ENCODE peak calls at places on chromosomes 11 and 22, in five cellular contexts. One of them, this sample, is unnamed.

GRCh38 chr11:36631704-36632287 is 33.8 kb upstream of the RAG2 start:
- DNase-seq in ovary: no peak
- DNase-seq in sciatic nerve: no peak
- DNase-seq in RWPE1: no peak
- DNase-seq in A673: no peak
- DNase-seq in this sample: no peak

GRCh38 chr22:42385691-42386090 is 46.5 kb downstream of the NFAM1 start:
- DNase-seq in RWPE1: no peak
- DNase-seq in ovary: no peak
- DNase-seq in sciatic nerve: no peak
- DNase-seq in A673: no peak
- DNase-seq in this sample: no peak

GRCh38 chr11:16792426-16792825 is 54.0 kb downstream of the C11orf58 start:
- DNase-seq in sciatic nerve: no peak
- DNase-seq in A673: no peak
- DNase-seq in RWPE1: no peak
- DNase-seq in ovary: no peak
- DNase-seq in this sample: no peak

GRCh38 chr11:47409440-47410403 is 1.3 kb downstream of the SLC39A13 start:
- DNase-seq in A673: no peak
- DNase-seq in ovary: no peak
- DNase-seq in sciatic nerve: no peak
- DNase-seq in RWPE1: peak
- DNase-seq in this sample: no peak

GRCh38 chr11:78343303-78343702 is 74.3 kb downstream of the GAB2 start:
- DNase-seq in ovary: no peak
- DNase-seq in RWPE1: no peak
- DNase-seq in sciatic nerve: no peak
- DNase-seq in A673: no peak
- DNase-seq in this sample: no peak

GRCh38 chr11:134044514-134045284 is 24.2 kb upstream of the JAM3 start:
- DNase-seq in ovary: no peak
- DNase-seq in sciatic nerve: no peak
- DNase-seq in A673: no peak
- DNase-seq in RWPE1: no peak
- DNase-seq in this sample: no peak

GRCh38 chr22:27648853-27649252 is 152.7 kb downstream of the MN1 start:
- DNase-seq in A673: no peak
- DNase-seq in sciatic nerve: no peak
- DNase-seq in ovary: no peak
- DNase-seq in RWPE1: no peak
- DNase-seq in this sample: no peak

GRCh38 chr11:32006799-32007388 is 84.0 kb upstream of the RCN1 start:
- DNase-seq in ovary: no peak
- DNase-seq in A673: peak
- DNase-seq in sciatic nerve: no peak
- DNase-seq in RWPE1: peak
- DNase-seq in this sample: peak

GRCh38 chr11:100515087-100515486 is 172.0 kb upstream of the ARHGAP42 start:
- DNase-seq in ovary: no peak
- DNase-seq in RWPE1: peak
- DNase-seq in A673: no peak
- DNase-seq in sciatic nerve: no peak
- DNase-seq in this sample: no peak

GRCh38 chr11:70073188-70073817 is 4.8 kb upstream of the ANO1 start:
- DNase-seq in A673: peak
- DNase-seq in RWPE1: no peak
- DNase-seq in ovary: no peak
- DNase-seq in sciatic nerve: no peak
- DNase-seq in this sample: no peak

GRCh38 chr22:26887456-26887855 is 230.1 kb downstream of the MIAT start:
- DNase-seq in sciatic nerve: no peak
- DNase-seq in A673: peak
- DNase-seq in ovary: no peak
- DNase-seq in RWPE1: peak
- DNase-seq in this sample: no peak

GRCh38 chr11:73889019-73889418 is 12.2 kb downstream of the PAAF1 start:
- DNase-seq in ovary: no peak
- DNase-seq in RWPE1: peak
- DNase-seq in sciatic nerve: no peak
- DNase-seq in A673: no peak
- DNase-seq in this sample: no peak

GRCh38 chr11:11537372-11537771 is 84.4 kb downstream of the GALNT18 start:
- DNase-seq in A673: no peak
- DNase-seq in RWPE1: no peak
- DNase-seq in ovary: no peak
- DNase-seq in sciatic nerve: no peak
- DNase-seq in this sample: no peak

GRCh38 chr11:2259897-2260451 is 10.4 kb downstream of the ASCL2 start:
- DNase-seq in ovary: peak
- DNase-seq in RWPE1: no peak
- DNase-seq in sciatic nerve: peak
- DNase-seq in A673: no peak
- DNase-seq in this sample: no peak

GRCh38 chr11:85939099-85940015 is 84.2 kb downstream of the CCDC83 start:
- DNase-seq in A673: no peak
- DNase-seq in ovary: no peak
- DNase-seq in RWPE1: no peak
- DNase-seq in sciatic nerve: no peak
- DNase-seq in this sample: no peak

GRCh38 chr11:15276616-15277015 is 161.9 kb downstream of the INSC start:
- DNase-seq in sciatic nerve: no peak
- DNase-seq in A673: peak
- DNase-seq in ovary: no peak
- DNase-seq in RWPE1: no peak
- DNase-seq in this sample: no peak

GRCh38 chr11:17803751-17804334 is 69.3 kb downstream of the KCNC1 start:
- DNase-seq in ovary: no peak
- DNase-seq in A673: no peak
- DNase-seq in RWPE1: no peak
- DNase-seq in sciatic nerve: no peak
- DNase-seq in this sample: no peak

GRCh38 chr11:30763951-30764350 is 177.8 kb upstream of the MPPED2 start:
- DNase-seq in A673: no peak
- DNase-seq in ovary: no peak
- DNase-seq in sciatic nerve: no peak
- DNase-seq in RWPE1: no peak
- DNase-seq in this sample: no peak

This sample was measured in HuH-7.5.